ENCODE peak calls at places on chromosomes 5 and 9, in five cellular contexts. One of them, this sample, is unnamed.

GRCh38 chr5:169978744-169979143 is 1.6 kb downstream of the INSYN2B start:
- DNase-seq in gastrocnemius medialis: no peak
- DNase-seq in CD8-positive, alpha-beta T cell: no peak
- DNase-seq in stimulated activated CD8-positive, alpha-beta memory T cell treated with anti-CD3 and anti-CD28 coated beads, Interleukin-7, amount 100 ng/mL, for 24 hours: no peak
- DNase-seq in NCI-H82: peak
- DNase-seq in this sample: no peak

GRCh38 chr5:149581192-149581861 is at the start of gene ARHGEF37:
- DNase-seq in gastrocnemius medialis: peak
- DNase-seq in CD8-positive, alpha-beta T cell: peak
- DNase-seq in stimulated activated CD8-positive, alpha-beta memory T cell treated with anti-CD3 and anti-CD28 coated beads, Interleukin-7, amount 100 ng/mL, for 24 hours: peak
- DNase-seq in NCI-H82: peak
- DNase-seq in this sample: no peak

GRCh38 chr5:129460121-129460950 is at the start of gene ADAMTS19:
- DNase-seq in gastrocnemius medialis: no peak
- DNase-seq in CD8-positive, alpha-beta T cell: no peak
- DNase-seq in stimulated activated CD8-positive, alpha-beta memory T cell treated with anti-CD3 and anti-CD28 coated beads, Interleukin-7, amount 100 ng/mL, for 24 hours: no peak
- DNase-seq in NCI-H82: peak
- DNase-seq in this sample: peak

GRCh38 chr9:89641980-89642379 is 37.2 kb downstream of the GADD45G start:
- DNase-seq in gastrocnemius medialis: no peak
- DNase-seq in CD8-positive, alpha-beta T cell: no peak
- DNase-seq in stimulated activated CD8-positive, alpha-beta memory T cell treated with anti-CD3 and anti-CD28 coated beads, Interleukin-7, amount 100 ng/mL, for 24 hours: no peak
- DNase-seq in NCI-H82: no peak
- DNase-seq in this sample: no peak

GRCh38 chr5:140216468-140217074 is 41.6 kb downstream of the CYSTM1 start:
- DNase-seq in gastrocnemius medialis: no peak
- DNase-seq in CD8-positive, alpha-beta T cell: no peak
- DNase-seq in stimulated activated CD8-positive, alpha-beta memory T cell treated with anti-CD3 and anti-CD28 coated beads, Interleukin-7, amount 100 ng/mL, for 24 hours: no peak
- DNase-seq in NCI-H82: no peak
- DNase-seq in this sample: no peak

GRCh38 chr9:127556871-127557270 is 55.2 kb upstream of the STXBP1 start:
- DNase-seq in gastrocnemius medialis: no peak
- DNase-seq in CD8-positive, alpha-beta T cell: no peak
- DNase-seq in stimulated activated CD8-positive, alpha-beta memory T cell treated with anti-CD3 and anti-CD28 coated beads, Interleukin-7, amount 100 ng/mL, for 24 hours: no peak
- DNase-seq in NCI-H82: no peak
- DNase-seq in this sample: no peak

GRCh38 chr9:113514748-113515147 is 51.2 kb downstream of the RGS3 start:
- DNase-seq in gastrocnemius medialis: no peak
- DNase-seq in CD8-positive, alpha-beta T cell: no peak
- DNase-seq in stimulated activated CD8-positive, alpha-beta memory T cell treated with anti-CD3 and anti-CD28 coated beads, Interleukin-7, amount 100 ng/mL, for 24 hours: no peak
- DNase-seq in NCI-H82: no peak
- DNase-seq in this sample: no peak

GRCh38 chr9:136372561-136373299 is 739 bp downstream of the CARD9 start:
- DNase-seq in gastrocnemius medialis: peak
- DNase-seq in CD8-positive, alpha-beta T cell: no peak
- DNase-seq in stimulated activated CD8-positive, alpha-beta memory T cell treated with anti-CD3 and anti-CD28 coated beads, Interleukin-7, amount 100 ng/mL, for 24 hours: no peak
- DNase-seq in NCI-H82: peak
- DNase-seq in this sample: peak

GRCh38 chr9:90271707-90272106 is 370.9 kb downstream of the DIRAS2 start:
- DNase-seq in gastrocnemius medialis: no peak
- DNase-seq in CD8-positive, alpha-beta T cell: no peak
- DNase-seq in stimulated activated CD8-positive, alpha-beta memory T cell treated with anti-CD3 and anti-CD28 coated beads, Interleukin-7, amount 100 ng/mL, for 24 hours: no peak
- DNase-seq in NCI-H82: no peak
- DNase-seq in this sample: no peak

GRCh38 chr5:151682751-151683331 is 3.9 kb downstream of the SPARC start:
- DNase-seq in gastrocnemius medialis: no peak
- DNase-seq in CD8-positive, alpha-beta T cell: no peak
- DNase-seq in stimulated activated CD8-positive, alpha-beta memory T cell treated with anti-CD3 and anti-CD28 coated beads, Interleukin-7, amount 100 ng/mL, for 24 hours: no peak
- DNase-seq in NCI-H82: no peak
- DNase-seq in this sample: no peak

GRCh38 chr9:3157011-3157410 is 313.1 kb upstream of the PUM3 start:
- DNase-seq in gastrocnemius medialis: no peak
- DNase-seq in CD8-positive, alpha-beta T cell: no peak
- DNase-seq in stimulated activated CD8-positive, alpha-beta memory T cell treated with anti-CD3 and anti-CD28 coated beads, Interleukin-7, amount 100 ng/mL, for 24 hours: no peak
- DNase-seq in NCI-H82: no peak
- DNase-seq in this sample: no peak

GRCh38 chr9:35114113-35114847 is 1.4 kb downstream of the ATOSB start:
- DNase-seq in gastrocnemius medialis: peak
- DNase-seq in CD8-positive, alpha-beta T cell: peak
- DNase-seq in stimulated activated CD8-positive, alpha-beta memory T cell treated with anti-CD3 and anti-CD28 coated beads, Interleukin-7, amount 100 ng/mL, for 24 hours: no peak
- DNase-seq in NCI-H82: peak
- DNase-seq in this sample: peak

GRCh38 chr5:104412649-104413240 is 850.2 kb upstream of the NUDT12 start:
- DNase-seq in gastrocnemius medialis: no peak
- DNase-seq in CD8-positive, alpha-beta T cell: no peak
- DNase-seq in stimulated activated CD8-positive, alpha-beta memory T cell treated with anti-CD3 and anti-CD28 coated beads, Interleukin-7, amount 100 ng/mL, for 24 hours: no peak
- DNase-seq in NCI-H82: peak
- DNase-seq in this sample: peak

GRCh38 chr5:773517-774264 is 10.8 kb downstream of the ZDHHC11B start:
- DNase-seq in gastrocnemius medialis: no peak
- DNase-seq in CD8-positive, alpha-beta T cell: peak
- DNase-seq in stimulated activated CD8-positive, alpha-beta memory T cell treated with anti-CD3 and anti-CD28 coated beads, Interleukin-7, amount 100 ng/mL, for 24 hours: no peak
- DNase-seq in NCI-H82: no peak
- DNase-seq in this sample: no peak

GRCh38 chr5:168978015-168978414 is 322.9 kb downstream of the SLIT3 start:
- DNase-seq in gastrocnemius medialis: no peak
- DNase-seq in CD8-positive, alpha-beta T cell: no peak
- DNase-seq in stimulated activated CD8-positive, alpha-beta memory T cell treated with anti-CD3 and anti-CD28 coated beads, Interleukin-7, amount 100 ng/mL, for 24 hours: no peak
- DNase-seq in NCI-H82: no peak
- DNase-seq in this sample: no peak

GRCh38 chr5:100518377-100518776 is 16.8 kb upstream of the FAM174A start:
- DNase-seq in gastrocnemius medialis: no peak
- DNase-seq in CD8-positive, alpha-beta T cell: no peak
- DNase-seq in stimulated activated CD8-positive, alpha-beta memory T cell treated with anti-CD3 and anti-CD28 coated beads, Interleukin-7, amount 100 ng/mL, for 24 hours: no peak
- DNase-seq in NCI-H82: peak
- DNase-seq in this sample: no peak

GRCh38 chr5:36790847-36791246 is 85.7 kb upstream of the NIPBL start:
- DNase-seq in gastrocnemius medialis: no peak
- DNase-seq in CD8-positive, alpha-beta T cell: no peak
- DNase-seq in stimulated activated CD8-positive, alpha-beta memory T cell treated with anti-CD3 and anti-CD28 coated beads, Interleukin-7, amount 100 ng/mL, for 24 hours: no peak
- DNase-seq in NCI-H82: no peak
- DNase-seq in this sample: no peak

GRCh38 chr9:27059406-27059805 is 49.6 kb upstream of the TEK start:
- DNase-seq in gastrocnemius medialis: no peak
- DNase-seq in CD8-positive, alpha-beta T cell: no peak
- DNase-seq in stimulated activated CD8-positive, alpha-beta memory T cell treated with anti-CD3 and anti-CD28 coated beads, Interleukin-7, amount 100 ng/mL, for 24 hours: no peak
- DNase-seq in NCI-H82: no peak
- DNase-seq in this sample: no peak

GRCh38 chr5:1174122-1174936 is 27.1 kb upstream of the SLC6A19 start:
- DNase-seq in gastrocnemius medialis: peak
- DNase-seq in CD8-positive, alpha-beta T cell: peak
- DNase-seq in stimulated activated CD8-positive, alpha-beta memory T cell treated with anti-CD3 and anti-CD28 coated beads, Interleukin-7, amount 100 ng/mL, for 24 hours: no peak
- DNase-seq in NCI-H82: peak
- DNase-seq in this sample: peak

GRCh38 chr9:19703702-19704101 is 85.1 kb downstream of the SLC24A2 start:
- DNase-seq in gastrocnemius medialis: no peak
- DNase-seq in CD8-positive, alpha-beta T cell: no peak
- DNase-seq in stimulated activated CD8-positive, alpha-beta memory T cell treated with anti-CD3 and anti-CD28 coated beads, Interleukin-7, amount 100 ng/mL, for 24 hours: no peak
- DNase-seq in NCI-H82: no peak
- DNase-seq in this sample: no peak

GRCh38 chr9:35306281-35306680 is 144.5 kb downstream of the UNC13B start:
- DNase-seq in gastrocnemius medialis: no peak
- DNase-seq in CD8-positive, alpha-beta T cell: no peak
- DNase-seq in stimulated activated CD8-positive, alpha-beta memory T cell treated with anti-CD3 and anti-CD28 coated beads, Interleukin-7, amount 100 ng/mL, for 24 hours: no peak
- DNase-seq in NCI-H82: no peak
- DNase-seq in this sample: no peak

GRCh38 chr9:33130501-33130900 is 36.6 kb downstream of the B4GALT1 start:
- DNase-seq in gastrocnemius medialis: no peak
- DNase-seq in CD8-positive, alpha-beta T cell: no peak
- DNase-seq in stimulated activated CD8-positive, alpha-beta memory T cell treated with anti-CD3 and anti-CD28 coated beads, Interleukin-7, amount 100 ng/mL, for 24 hours: no peak
- DNase-seq in NCI-H82: no peak
- DNase-seq in this sample: no peak

GRCh38 chr5:127938746-127939145 is 144.8 kb upstream of the SLC12A2 start:
- DNase-seq in gastrocnemius medialis: no peak
- DNase-seq in CD8-positive, alpha-beta T cell: no peak
- DNase-seq in stimulated activated CD8-positive, alpha-beta memory T cell treated with anti-CD3 and anti-CD28 coated beads, Interleukin-7, amount 100 ng/mL, for 24 hours: no peak
- DNase-seq in NCI-H82: peak
- DNase-seq in this sample: no peak

GRCh38 chr9:21964925-21965385 is 29.2 kb downstream of the CDKN2A start:
- DNase-seq in gastrocnemius medialis: no peak
- DNase-seq in CD8-positive, alpha-beta T cell: peak
- DNase-seq in stimulated activated CD8-positive, alpha-beta memory T cell treated with anti-CD3 and anti-CD28 coated beads, Interleukin-7, amount 100 ng/mL, for 24 hours: peak
- DNase-seq in NCI-H82: no peak
- DNase-seq in this sample: no peak

GRCh38 chr5:62284946-62285891 is 20.8 kb upstream of the KIF2A start:
- DNase-seq in gastrocnemius medialis: no peak
- DNase-seq in CD8-positive, alpha-beta T cell: no peak
- DNase-seq in stimulated activated CD8-positive, alpha-beta memory T cell treated with anti-CD3 and anti-CD28 coated beads, Interleukin-7, amount 100 ng/mL, for 24 hours: peak
- DNase-seq in NCI-H82: no peak
- DNase-seq in this sample: no peak

GRCh38 chr5:151037561-151038291 is 17.3 kb downstream of the GPX3 start:
- DNase-seq in gastrocnemius medialis: peak
- DNase-seq in CD8-positive, alpha-beta T cell: no peak
- DNase-seq in stimulated activated CD8-positive, alpha-beta memory T cell treated with anti-CD3 and anti-CD28 coated beads, Interleukin-7, amount 100 ng/mL, for 24 hours: no peak
- DNase-seq in NCI-H82: no peak
- DNase-seq in this sample: no peak

GRCh38 chr5:118529361-118530154 is 458.8 kb downstream of the DTWD2 start:
- DNase-seq in gastrocnemius medialis: no peak
- DNase-seq in CD8-positive, alpha-beta T cell: no peak
- DNase-seq in stimulated activated CD8-positive, alpha-beta memory T cell treated with anti-CD3 and anti-CD28 coated beads, Interleukin-7, amount 100 ng/mL, for 24 hours: no peak
- DNase-seq in NCI-H82: no peak
- DNase-seq in this sample: no peak

GRCh38 chr9:82588801-82589200 is 474.1 kb downstream of the RASEF start:
- DNase-seq in gastrocnemius medialis: no peak
- DNase-seq in CD8-positive, alpha-beta T cell: no peak
- DNase-seq in stimulated activated CD8-positive, alpha-beta memory T cell treated with anti-CD3 and anti-CD28 coated beads, Interleukin-7, amount 100 ng/mL, for 24 hours: no peak
- DNase-seq in NCI-H82: no peak
- DNase-seq in this sample: no peak

GRCh38 chr5:159135896-159136531 is 36.3 kb upstream of the EBF1 start:
- DNase-seq in gastrocnemius medialis: no peak
- DNase-seq in CD8-positive, alpha-beta T cell: no peak
- DNase-seq in stimulated activated CD8-positive, alpha-beta memory T cell treated with anti-CD3 and anti-CD28 coated beads, Interleukin-7, amount 100 ng/mL, for 24 hours: no peak
- DNase-seq in NCI-H82: no peak
- DNase-seq in this sample: no peak